ENCODE peak calls at places on chromosomes 5 and 9, in ten cellular contexts. One of them, this sample, is unnamed.

GRCh38 chr9:109297899-109298298 is 23.0 kb downstream of the EPB41L4B start:
- DNase-seq in fibroblast of pulmonary artery: peak
- DNase-seq in activated naive CD4-positive, alpha-beta T cell treated with anti-CD3 and anti-CD28 coated beads for 36 hours: no peak
- DNase-seq in NCI-H460: no peak
- DNase-seq in T-cell: no peak
- DNase-seq in AG08395: no peak
- DNase-seq in SW480: no peak
- DNase-seq in stimulated activated CD8-positive, alpha-beta memory T cell treated with anti-CD3 and anti-CD28 coated beads, Interleukin-7, amount 100 ng/mL, for 24 hours: no peak
- DNase-seq in GM18507: no peak
- DNase-seq in activated CD4-positive, CD25-positive, alpha-beta regulatory T cell: no peak
- DNase-seq in this sample: no peak

GRCh38 chr9:121085661-121086060 is 10.9 kb downstream of the CNTRL start:
- DNase-seq in fibroblast of pulmonary artery: no peak
- DNase-seq in activated naive CD4-positive, alpha-beta T cell treated with anti-CD3 and anti-CD28 coated beads for 36 hours: no peak
- DNase-seq in NCI-H460: no peak
- DNase-seq in T-cell: no peak
- DNase-seq in AG08395: peak
- DNase-seq in SW480: no peak
- DNase-seq in stimulated activated CD8-positive, alpha-beta memory T cell treated with anti-CD3 and anti-CD28 coated beads, Interleukin-7, amount 100 ng/mL, for 24 hours: no peak
- DNase-seq in GM18507: no peak
- DNase-seq in activated CD4-positive, CD25-positive, alpha-beta regulatory T cell: no peak
- DNase-seq in this sample: no peak

GRCh38 chr5:143314664-143315063 is 88.8 kb downstream of the NR3C1 start:
- DNase-seq in fibroblast of pulmonary artery: peak
- DNase-seq in activated naive CD4-positive, alpha-beta T cell treated with anti-CD3 and anti-CD28 coated beads for 36 hours: no peak
- DNase-seq in NCI-H460: no peak
- DNase-seq in T-cell: no peak
- DNase-seq in AG08395: peak
- DNase-seq in SW480: no peak
- DNase-seq in stimulated activated CD8-positive, alpha-beta memory T cell treated with anti-CD3 and anti-CD28 coated beads, Interleukin-7, amount 100 ng/mL, for 24 hours: no peak
- DNase-seq in GM18507: no peak
- DNase-seq in activated CD4-positive, CD25-positive, alpha-beta regulatory T cell: no peak
- DNase-seq in this sample: no peak

GRCh38 chr9:34398875-34399274 is 22.2 kb upstream of the MYORG start:
- DNase-seq in fibroblast of pulmonary artery: no peak
- DNase-seq in activated naive CD4-positive, alpha-beta T cell treated with anti-CD3 and anti-CD28 coated beads for 36 hours: no peak
- DNase-seq in NCI-H460: no peak
- DNase-seq in T-cell: no peak
- DNase-seq in AG08395: no peak
- DNase-seq in SW480: no peak
- DNase-seq in stimulated activated CD8-positive, alpha-beta memory T cell treated with anti-CD3 and anti-CD28 coated beads, Interleukin-7, amount 100 ng/mL, for 24 hours: no peak
- DNase-seq in GM18507: no peak
- DNase-seq in activated CD4-positive, CD25-positive, alpha-beta regulatory T cell: no peak
- DNase-seq in this sample: no peak

GRCh38 chr5:62199792-62200716 is 106.0 kb upstream of the KIF2A start:
- DNase-seq in fibroblast of pulmonary artery: no peak
- DNase-seq in activated naive CD4-positive, alpha-beta T cell treated with anti-CD3 and anti-CD28 coated beads for 36 hours: peak
- DNase-seq in NCI-H460: no peak
- DNase-seq in T-cell: no peak
- DNase-seq in AG08395: no peak
- DNase-seq in SW480: no peak
- DNase-seq in stimulated activated CD8-positive, alpha-beta memory T cell treated with anti-CD3 and anti-CD28 coated beads, Interleukin-7, amount 100 ng/mL, for 24 hours: no peak
- DNase-seq in GM18507: no peak
- DNase-seq in activated CD4-positive, CD25-positive, alpha-beta regulatory T cell: no peak
- DNase-seq in this sample: no peak

GRCh38 chr5:32302822-32303754 is 9.7 kb downstream of the MTMR12 start:
- DNase-seq in fibroblast of pulmonary artery: peak
- DNase-seq in activated naive CD4-positive, alpha-beta T cell treated with anti-CD3 and anti-CD28 coated beads for 36 hours: no peak
- DNase-seq in NCI-H460: no peak
- DNase-seq in T-cell: no peak
- DNase-seq in AG08395: no peak
- DNase-seq in SW480: no peak
- DNase-seq in stimulated activated CD8-positive, alpha-beta memory T cell treated with anti-CD3 and anti-CD28 coated beads, Interleukin-7, amount 100 ng/mL, for 24 hours: no peak
- DNase-seq in GM18507: no peak
- DNase-seq in activated CD4-positive, CD25-positive, alpha-beta regulatory T cell: no peak
- DNase-seq in this sample: no peak

GRCh38 chr5:52789867-52790266 is 2.2 kb downstream of the ITGA1 start:
- DNase-seq in fibroblast of pulmonary artery: no peak
- DNase-seq in activated naive CD4-positive, alpha-beta T cell treated with anti-CD3 and anti-CD28 coated beads for 36 hours: no peak
- DNase-seq in NCI-H460: no peak
- DNase-seq in T-cell: no peak
- DNase-seq in AG08395: no peak
- DNase-seq in SW480: no peak
- DNase-seq in stimulated activated CD8-positive, alpha-beta memory T cell treated with anti-CD3 and anti-CD28 coated beads, Interleukin-7, amount 100 ng/mL, for 24 hours: no peak
- DNase-seq in GM18507: no peak
- DNase-seq in activated CD4-positive, CD25-positive, alpha-beta regulatory T cell: no peak
- DNase-seq in this sample: no peak

GRCh38 chr5:124034963-124035362 is 523.0 kb downstream of the CSNK1G3 start:
- DNase-seq in fibroblast of pulmonary artery: no peak
- DNase-seq in activated naive CD4-positive, alpha-beta T cell treated with anti-CD3 and anti-CD28 coated beads for 36 hours: no peak
- DNase-seq in NCI-H460: no peak
- DNase-seq in T-cell: no peak
- DNase-seq in AG08395: no peak
- DNase-seq in SW480: no peak
- DNase-seq in stimulated activated CD8-positive, alpha-beta memory T cell treated with anti-CD3 and anti-CD28 coated beads, Interleukin-7, amount 100 ng/mL, for 24 hours: no peak
- DNase-seq in GM18507: no peak
- DNase-seq in activated CD4-positive, CD25-positive, alpha-beta regulatory T cell: no peak
- DNase-seq in this sample: no peak

GRCh38 chr5:73437126-73438047 is 11.2 kb downstream of the FOXD1 start:
- DNase-seq in fibroblast of pulmonary artery: no peak
- DNase-seq in activated naive CD4-positive, alpha-beta T cell treated with anti-CD3 and anti-CD28 coated beads for 36 hours: no peak
- DNase-seq in NCI-H460: no peak
- DNase-seq in T-cell: no peak
- DNase-seq in AG08395: peak
- DNase-seq in SW480: peak
- DNase-seq in stimulated activated CD8-positive, alpha-beta memory T cell treated with anti-CD3 and anti-CD28 coated beads, Interleukin-7, amount 100 ng/mL, for 24 hours: no peak
- DNase-seq in GM18507: no peak
- DNase-seq in activated CD4-positive, CD25-positive, alpha-beta regulatory T cell: no peak
- DNase-seq in this sample: no peak

GRCh38 chr5:128494516-128494915 is 43.5 kb downstream of the FBN2 start:
- DNase-seq in fibroblast of pulmonary artery: no peak
- DNase-seq in activated naive CD4-positive, alpha-beta T cell treated with anti-CD3 and anti-CD28 coated beads for 36 hours: no peak
- DNase-seq in NCI-H460: no peak
- DNase-seq in T-cell: no peak
- DNase-seq in AG08395: no peak
- DNase-seq in SW480: no peak
- DNase-seq in stimulated activated CD8-positive, alpha-beta memory T cell treated with anti-CD3 and anti-CD28 coated beads, Interleukin-7, amount 100 ng/mL, for 24 hours: no peak
- DNase-seq in GM18507: no peak
- DNase-seq in activated CD4-positive, CD25-positive, alpha-beta regulatory T cell: no peak
- DNase-seq in this sample: no peak

GRCh38 chr5:147055850-147056523 is 177.4 kb upstream of the PPP2R2B start:
- DNase-seq in fibroblast of pulmonary artery: no peak
- DNase-seq in activated naive CD4-positive, alpha-beta T cell treated with anti-CD3 and anti-CD28 coated beads for 36 hours: no peak
- DNase-seq in NCI-H460: no peak
- DNase-seq in T-cell: no peak
- DNase-seq in AG08395: no peak
- DNase-seq in SW480: no peak
- DNase-seq in stimulated activated CD8-positive, alpha-beta memory T cell treated with anti-CD3 and anti-CD28 coated beads, Interleukin-7, amount 100 ng/mL, for 24 hours: no peak
- DNase-seq in GM18507: no peak
- DNase-seq in activated CD4-positive, CD25-positive, alpha-beta regulatory T cell: no peak
- DNase-seq in this sample: no peak

GRCh38 chr5:38039091-38039490 is 199.2 kb upstream of the GDNF start:
- DNase-seq in fibroblast of pulmonary artery: no peak
- DNase-seq in activated naive CD4-positive, alpha-beta T cell treated with anti-CD3 and anti-CD28 coated beads for 36 hours: no peak
- DNase-seq in NCI-H460: no peak
- DNase-seq in T-cell: no peak
- DNase-seq in AG08395: no peak
- DNase-seq in SW480: no peak
- DNase-seq in stimulated activated CD8-positive, alpha-beta memory T cell treated with anti-CD3 and anti-CD28 coated beads, Interleukin-7, amount 100 ng/mL, for 24 hours: no peak
- DNase-seq in GM18507: no peak
- DNase-seq in activated CD4-positive, CD25-positive, alpha-beta regulatory T cell: no peak
- DNase-seq in this sample: no peak